ENCODE peak calls at places on chromosomes 7 and 10, in seven cellular contexts. X, Y, S, N, M, V and C are unnamed samples. For H3K36me3, the result is how much of the 10 kb centered on the place peaks cover.

GRCh38 chr10:6089334-6090219 is 743 bp downstream of the RBM17 start:
- DNase-seq in Y (no peak), X (peak), V (peak), S (no peak), M (peak), N (peak), C (peak)

GRCh38 chr10:127977368-127978009 is 70.6 kb downstream of the PTPRE start:
- DNase-seq in X (peak), M (peak), V (no peak), N (peak), Y (no peak), S (peak), C (peak)

GRCh38 chr10:74753295-74754211 is 72.8 kb upstream of the KAT6B start:
- DNase-seq in Y (no peak), M (no peak), N (no peak), X (no peak), V (no peak), S (no peak), C (peak)

GRCh38 chr7:69060516-69060915 is 537.8 kb upstream of the AUTS2 start:
- DNase-seq in X (no peak), S (no peak), Y (no peak), V (peak), M (no peak), N (no peak), C (no peak)

GRCh38 chr7:111789880-111790279 is 227.6 kb upstream of the IMMP2L start:
- DNase-seq in N (no peak), X (no peak), M (no peak), S (no peak), V (no peak), Y (no peak), C (no peak)

GRCh38 chr10:72821606-72822005 is 71.9 kb upstream of the OIT3 start:
- DNase-seq in M (no peak), X (no peak), N (no peak), Y (no peak), V (no peak), S (no peak), C (no peak)

GRCh38 chr7:127968547-127968946 is 62.7 kb downstream of the LRRC4 start:
- DNase-seq in N (no peak), X (no peak), S (no peak), M (no peak), V (no peak), Y (no peak), C (peak)

GRCh38 chr10:59323036-59323459 is 39.3 kb downstream of the FAM13C start:
- DNase-seq in M (no peak), V (no peak), X (no peak), Y (no peak), S (no peak), N (no peak), C (no peak)

DNA sequence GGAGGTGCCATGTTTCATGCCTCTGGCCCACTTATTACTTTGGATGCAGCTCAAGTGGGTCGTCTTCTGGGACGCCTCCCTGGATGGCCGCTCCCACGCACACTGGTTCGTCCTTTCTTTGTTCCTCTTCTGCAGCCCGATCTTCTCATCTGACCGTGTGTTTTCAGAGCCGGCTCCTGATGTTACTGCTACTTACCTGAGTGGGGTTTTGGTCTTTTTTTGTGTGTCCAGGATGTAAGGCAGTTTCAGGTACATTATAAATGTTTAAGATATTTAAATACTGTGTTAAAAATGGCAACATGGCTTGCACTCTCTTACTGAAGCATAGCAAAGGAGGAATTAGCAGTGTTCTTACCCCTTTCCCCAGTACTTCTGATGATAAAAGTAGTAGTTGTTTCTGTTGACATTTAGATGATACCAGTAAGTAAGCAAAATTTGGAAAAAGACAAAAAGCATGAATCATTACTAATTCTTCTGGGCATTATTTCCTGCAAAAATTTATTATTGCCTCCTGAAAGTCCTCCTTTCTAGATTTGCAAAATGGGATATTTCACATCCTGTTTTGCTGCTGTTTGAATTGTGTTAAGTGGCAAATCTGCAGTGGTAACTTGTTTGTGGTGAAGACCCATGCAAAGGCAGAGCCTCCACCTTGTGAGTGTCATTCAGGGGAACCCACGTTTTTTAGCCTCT is 59.4 kb downstream of the SHH start:
- DNase-seq in N (no peak), X (no peak), S (no peak), Y (no peak), M (no peak), V (no peak), C (no peak)
- H3K36me3 ChIP-seq in N (under half), X (under half), S (under half), Y (under half), M (under half), V (under half), C (under half)

GRCh38 chr7:138565451-138566114 is 105.5 kb downstream of the TRIM24 start:
- DNase-seq in S (peak), X (peak), N (no peak), V (peak), Y (no peak), M (no peak), C (no peak)

GRCh38 chr7:138573741-138574140 is 113.7 kb downstream of the TRIM24 start:
- DNase-seq in S (no peak), N (no peak), X (no peak), Y (no peak), V (no peak), M (no peak), C (no peak)

GRCh38 chr7:138570715-138571114 is 110.7 kb downstream of the TRIM24 start:
- DNase-seq in X (no peak), V (no peak), N (no peak), S (no peak), M (no peak), Y (no peak), C (no peak)

GRCh38 chr7:138568655-138569054 is 108.6 kb downstream of the TRIM24 start:
- DNase-seq in V (no peak), S (no peak), M (no peak), Y (no peak), N (no peak), X (no peak), C (no peak)

GRCh38 chr7:138569418-138569817 is 109.4 kb downstream of the TRIM24 start:
- DNase-seq in S (no peak), X (no peak), M (no peak), V (no peak), Y (no peak), N (no peak), C (no peak)
- H3K36me3 ChIP-seq in S (under half), X (under half), M (half or more), V (half or more), Y (under half), N (under half), C (under half)

DNA sequence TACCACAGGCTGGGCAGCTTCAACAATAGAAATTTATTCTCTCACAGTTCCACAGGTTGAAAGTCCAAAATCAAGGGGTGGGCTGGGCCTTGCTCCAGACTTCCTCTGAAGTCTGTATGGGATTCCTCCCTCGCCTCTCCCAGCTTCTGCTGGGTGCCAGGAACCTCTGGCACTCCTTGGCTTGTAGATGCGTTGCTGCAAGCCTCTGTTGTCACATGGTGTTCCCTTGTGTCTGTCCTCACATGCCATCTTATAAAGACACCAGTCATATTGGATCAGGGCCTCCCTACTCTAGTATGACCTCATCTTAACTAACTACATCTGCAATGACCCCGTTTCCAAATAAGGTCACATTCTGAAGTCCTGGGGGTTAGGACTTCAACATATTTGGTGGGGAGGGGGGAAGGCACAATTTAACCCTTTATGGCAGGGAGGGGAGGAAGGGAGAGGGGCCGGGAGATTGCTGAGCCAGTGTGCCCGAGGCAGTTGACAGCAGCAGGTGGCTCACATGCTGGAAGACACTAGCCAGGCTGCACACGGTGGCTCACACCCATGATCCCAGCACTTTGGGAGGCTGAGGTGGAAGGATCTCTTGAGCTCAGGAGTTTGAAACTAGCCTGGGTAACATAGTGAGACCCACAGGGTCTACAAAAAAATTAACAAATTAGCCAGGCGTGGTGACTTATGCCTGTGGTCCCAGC is 18.8 kb downstream of the ZNF282 start:
- DNase-seq in Y (no peak), V (no peak), X (no peak), S (no peak), N (no peak), M (peak), C (no peak)
- H3K36me3 ChIP-seq in Y (half or more), V (under half), X (under half), S (half or more), N (under half), M (half or more), C (under half)

GRCh38 chr7:5228066-5228465 is 38.0 kb downstream of the WIPI2 start:
- DNase-seq in M (peak), X (no peak), Y (no peak), N (no peak), S (no peak), V (no peak), C (no peak)
- H3K36me3 ChIP-seq in M (half or more), X (under half), Y (half or more), N (under half), S (half or more), V (under half), C (under half)